ENCODE peak calls at places on chromosomes 5 and 9, in five cellular contexts. One of them, this sample, is unnamed.

GRCh38 chr5:66410056-66410455 is 186.1 kb upstream of the MAST4 start:
- DNase-seq in GM20000: no peak
- DNase-seq in effector memory CD8-positive, alpha-beta T cell: no peak
- DNase-seq in AG09319: no peak
- DNase-seq in SW480: no peak
- DNase-seq in this sample: no peak

GRCh38 chr5:72206994-72207393 is 99.7 kb downstream of the MAP1B start:
- DNase-seq in GM20000: no peak
- DNase-seq in effector memory CD8-positive, alpha-beta T cell: no peak
- DNase-seq in AG09319: no peak
- DNase-seq in SW480: no peak
- DNase-seq in this sample: no peak

GRCh38 chr9:82593436-82593835 is 469.5 kb downstream of the RASEF start:
- DNase-seq in GM20000: no peak
- DNase-seq in effector memory CD8-positive, alpha-beta T cell: no peak
- DNase-seq in AG09319: no peak
- DNase-seq in SW480: no peak
- DNase-seq in this sample: no peak

GRCh38 chr9:134635431-134636141 is 6.0 kb upstream of the COL5A1 start:
- DNase-seq in GM20000: no peak
- DNase-seq in effector memory CD8-positive, alpha-beta T cell: no peak
- DNase-seq in AG09319: no peak
- DNase-seq in SW480: no peak
- DNase-seq in this sample: no peak

GRCh38 chr5:119179857-119180641 is 109.2 kb downstream of the DMXL1 start:
- DNase-seq in GM20000: no peak
- DNase-seq in effector memory CD8-positive, alpha-beta T cell: no peak
- DNase-seq in AG09319: no peak
- DNase-seq in SW480: no peak
- DNase-seq in this sample: no peak

GRCh38 chr5:72166070-72166979 is 59.0 kb downstream of the MAP1B start:
- DNase-seq in GM20000: no peak
- DNase-seq in effector memory CD8-positive, alpha-beta T cell: no peak
- DNase-seq in AG09319: no peak
- DNase-seq in SW480: peak
- DNase-seq in this sample: no peak

GRCh38 chr5:146130440-146131045 is 25.2 kb upstream of the PLAC8L1 start:
- DNase-seq in GM20000: no peak
- DNase-seq in effector memory CD8-positive, alpha-beta T cell: no peak
- DNase-seq in AG09319: no peak
- DNase-seq in SW480: peak
- DNase-seq in this sample: no peak

GRCh38 chr9:87857141-87857947 is 25.3 kb upstream of the SPATA31E1 start:
- DNase-seq in GM20000: no peak
- DNase-seq in effector memory CD8-positive, alpha-beta T cell: no peak
- DNase-seq in AG09319: no peak
- DNase-seq in SW480: no peak
- DNase-seq in this sample: no peak

GRCh38 chr5:86126202-86126601 is 491.5 kb upstream of the COX7C start:
- DNase-seq in GM20000: no peak
- DNase-seq in effector memory CD8-positive, alpha-beta T cell: no peak
- DNase-seq in AG09319: no peak
- DNase-seq in SW480: no peak
- DNase-seq in this sample: no peak

GRCh38 chr5:56405116-56405515 is 172.0 kb upstream of the ANKRD55 start:
- DNase-seq in GM20000: no peak
- DNase-seq in effector memory CD8-positive, alpha-beta T cell: no peak
- DNase-seq in AG09319: no peak
- DNase-seq in SW480: no peak
- DNase-seq in this sample: no peak

GRCh38 chr5:143575264-143575663 is 171.8 kb upstream of the NR3C1 start:
- DNase-seq in GM20000: no peak
- DNase-seq in effector memory CD8-positive, alpha-beta T cell: no peak
- DNase-seq in AG09319: no peak
- DNase-seq in SW480: no peak
- DNase-seq in this sample: no peak

GRCh38 chr9:124447297-124447661 is 3.0 kb upstream of the ADGRD2 start:
- DNase-seq in GM20000: no peak
- DNase-seq in effector memory CD8-positive, alpha-beta T cell: no peak
- DNase-seq in AG09319: no peak
- DNase-seq in SW480: no peak
- DNase-seq in this sample: no peak

GRCh38 chr9:86062845-86063693 is 36.3 kb downstream of the GOLM1 start:
- DNase-seq in GM20000: no peak
- DNase-seq in effector memory CD8-positive, alpha-beta T cell: no peak
- DNase-seq in AG09319: no peak
- DNase-seq in SW480: no peak
- DNase-seq in this sample: no peak

GRCh38 chr9:100602302-100602930 is 24.5 kb downstream of the CAVIN4 start:
- DNase-seq in GM20000: peak
- DNase-seq in effector memory CD8-positive, alpha-beta T cell: no peak
- DNase-seq in AG09319: no peak
- DNase-seq in SW480: peak
- DNase-seq in this sample: no peak

GRCh38 chr5:73222173-73222572 is 49.2 kb downstream of the TMEM174 start:
- DNase-seq in GM20000: no peak
- DNase-seq in effector memory CD8-positive, alpha-beta T cell: no peak
- DNase-seq in AG09319: no peak
- DNase-seq in SW480: no peak
- DNase-seq in this sample: no peak

GRCh38 chr9:128203842-128204551 is 818 bp downstream of the DNM1 start:
- DNase-seq in GM20000: peak
- DNase-seq in effector memory CD8-positive, alpha-beta T cell: no peak
- DNase-seq in AG09319: no peak
- DNase-seq in SW480: peak
- DNase-seq in this sample: no peak

GRCh38 chr9:105994970-105995369 is 300.6 kb downstream of the TMEM38B start:
- DNase-seq in GM20000: no peak
- DNase-seq in effector memory CD8-positive, alpha-beta T cell: no peak
- DNase-seq in AG09319: no peak
- DNase-seq in SW480: peak
- DNase-seq in this sample: no peak

GRCh38 chr9:136289651-136290507 is 14.0 kb downstream of the CCDC187 start:
- DNase-seq in GM20000: no peak
- DNase-seq in effector memory CD8-positive, alpha-beta T cell: no peak
- DNase-seq in AG09319: no peak
- DNase-seq in SW480: peak
- DNase-seq in this sample: no peak

GRCh38 chr9:32427111-32427873 is 42.8 kb downstream of the ACO1 start:
- DNase-seq in GM20000: no peak
- DNase-seq in effector memory CD8-positive, alpha-beta T cell: no peak
- DNase-seq in AG09319: no peak
- DNase-seq in SW480: no peak
- DNase-seq in this sample: no peak

GRCh38 chr5:65721050-65721774 is 697 bp downstream of the SGTB start:
- DNase-seq in GM20000: peak
- DNase-seq in effector memory CD8-positive, alpha-beta T cell: no peak
- DNase-seq in AG09319: no peak
- DNase-seq in SW480: peak
- DNase-seq in this sample: no peak

GRCh38 chr9:72185561-72185960 is 36.3 kb downstream of the GDA start:
- DNase-seq in GM20000: no peak
- DNase-seq in effector memory CD8-positive, alpha-beta T cell: no peak
- DNase-seq in AG09319: no peak
- DNase-seq in SW480: no peak
- DNase-seq in this sample: no peak

GRCh38 chr5:131795879-131796792 is 681 bp downstream of the FNIP1 start:
- DNase-seq in GM20000: peak
- DNase-seq in effector memory CD8-positive, alpha-beta T cell: peak
- DNase-seq in AG09319: peak
- DNase-seq in SW480: peak
- DNase-seq in this sample: no peak

GRCh38 chr5:50440651-50441478 is at the start of gene EMB:
- DNase-seq in GM20000: peak
- DNase-seq in effector memory CD8-positive, alpha-beta T cell: peak
- DNase-seq in AG09319: no peak
- DNase-seq in SW480: no peak
- DNase-seq in this sample: no peak

GRCh38 chr9:85723220-85723619 is 18.5 kb downstream of the AGTPBP1 start:
- DNase-seq in GM20000: no peak
- DNase-seq in effector memory CD8-positive, alpha-beta T cell: peak
- DNase-seq in AG09319: no peak
- DNase-seq in SW480: peak
- DNase-seq in this sample: no peak

GRCh38 chr5:139207302-139208000 is 9.3 kb upstream of the SIL1 start:
- DNase-seq in GM20000: no peak
- DNase-seq in effector memory CD8-positive, alpha-beta T cell: no peak
- DNase-seq in AG09319: no peak
- DNase-seq in SW480: no peak
- DNase-seq in this sample: no peak

GRCh38 chr9:130846487-130847305 is 11.6 kb downstream of the ABL1 start:
- DNase-seq in GM20000: no peak
- DNase-seq in effector memory CD8-positive, alpha-beta T cell: no peak
- DNase-seq in AG09319: no peak
- DNase-seq in SW480: no peak
- DNase-seq in this sample: no peak

GRCh38 chr9:33297455-33297854 is 7.1 kb downstream of the NFX1 start:
- DNase-seq in GM20000: peak
- DNase-seq in effector memory CD8-positive, alpha-beta T cell: no peak
- DNase-seq in AG09319: no peak
- DNase-seq in SW480: no peak
- DNase-seq in this sample: peak

GRCh38 chr5:101783241-101784095 is 512.6 kb downstream of the SLCO4C1 start:
- DNase-seq in GM20000: no peak
- DNase-seq in effector memory CD8-positive, alpha-beta T cell: no peak
- DNase-seq in AG09319: no peak
- DNase-seq in SW480: no peak
- DNase-seq in this sample: no peak

GRCh38 chr9:98117984-98118639 is 910 bp downstream of the TRIM14 start:
- DNase-seq in GM20000: peak
- DNase-seq in effector memory CD8-positive, alpha-beta T cell: peak
- DNase-seq in AG09319: no peak
- DNase-seq in SW480: peak
- DNase-seq in this sample: no peak

GRCh38 chr9:6302417-6302816 is 25.8 kb upstream of the TPD52L3 start:
- DNase-seq in GM20000: no peak
- DNase-seq in effector memory CD8-positive, alpha-beta T cell: no peak
- DNase-seq in AG09319: no peak
- DNase-seq in SW480: no peak
- DNase-seq in this sample: no peak

GRCh38 chr9:14346826-14347407 is 33.0 kb upstream of the NFIB start:
- DNase-seq in GM20000: peak
- DNase-seq in effector memory CD8-positive, alpha-beta T cell: no peak
- DNase-seq in AG09319: no peak
- DNase-seq in SW480: no peak
- DNase-seq in this sample: no peak

GRCh38 chr5:13866792-13867191 is 77.7 kb downstream of the DNAH5 start:
- DNase-seq in GM20000: peak
- DNase-seq in effector memory CD8-positive, alpha-beta T cell: no peak
- DNase-seq in AG09319: peak
- DNase-seq in SW480: peak
- DNase-seq in this sample: no peak

GRCh38 chr5:180323929-180324632 is 29.1 kb downstream of the GFPT2 start:
- DNase-seq in GM20000: no peak
- DNase-seq in effector memory CD8-positive, alpha-beta T cell: no peak
- DNase-seq in AG09319: no peak
- DNase-seq in SW480: peak
- DNase-seq in this sample: no peak

This sample was measured in GM12878.